ENCODE peak calls at places on chromosomes 3 and 15, in four cellular contexts. J is stimulated activated CD4-positive, alpha-beta T cell treated with anti-CD3 and anti-CD28 coated beads, Interleukin-12 subunit alpha, Interleukin-12 subunit beta, amount 100 ng/mL, for 4 hours; A is activated T-helper 1 cell treated with anti-CD3 and anti-CD28 coated beads, Interleukin-2, amount 50 U/mL, for 16 hours; Z is upper lobe of right lung. F is an unnamed sample.
A peak's percentile ranks its signal among the peaks of the same experiment; 100 is the strongest.

GRCh38 chr3:52349131-52349530 is 33.0 kb downstream of the DNAH1 start:
- DNase-seq in J (no peak), A (no peak), Z (no peak), F (no peak)

GRCh38 chr3:175879417-175879816 is 1020.3 kb downstream of the NAALADL2 start:
- DNase-seq in J (no peak), A (no peak), Z (no peak), F (no peak)

GRCh38 chr3:108124337-108125150 is 33.7 kb upstream of the CD47 start:
- DNase-seq in J (peak; percentile 58), A (no peak), Z (no peak), F (no peak)

GRCh38 chr15:70976856-70977255 is 84.2 kb downstream of the LRRC49 start:
- DNase-seq in J (no peak), A (no peak), Z (no peak), F (no peak)

GRCh38 chr15:29043731-29044485 is 158.1 kb downstream of the APBA2 start:
- DNase-seq in J (no peak), A (no peak), Z (no peak), F (no peak)

GRCh38 chr3:134009345-134010000 is 20.3 kb downstream of the SLCO2A1 start:
- DNase-seq in J (no peak), A (no peak), Z (no peak), F (no peak)

GRCh38 chr3:142925140-142925539 is 36.3 kb upstream of the PCOLCE2 start:
- DNase-seq in J (no peak), A (no peak), Z (no peak), F (no peak)

GRCh38 chr3:151008699-151009098 is 36.2 kb upstream of the CLRN1 start:
- DNase-seq in J (no peak), A (no peak), Z (no peak), F (no peak)

GRCh38 chr3:21942328-21942727 is 191.3 kb upstream of the ZNF385D start:
- DNase-seq in J (no peak), A (no peak), Z (no peak), F (no peak)

GRCh38 chr15:69755571-69756310 is 303.1 kb downstream of the RPLP1 start:
- DNase-seq in J (peak; percentile 70), A (peak; percentile 53), Z (no peak), F (no peak)

GRCh38 chr3:30477149-30477921 is 129.1 kb upstream of the TGFBR2 start:
- DNase-seq in J (no peak), A (no peak), Z (no peak), F (no peak)

GRCh38 chr3:136957751-136958288 is at the start of gene IL20RB:
- DNase-seq in J (no peak), A (no peak), Z (no peak), F (peak; percentile 81)

GRCh38 chr15:98433302-98433701 is 215.0 kb upstream of the IGF1R start:
- DNase-seq in J (no peak), A (no peak), Z (no peak), F (no peak)

GRCh38 chr15:31483924-31484368 is 157.3 kb downstream of the KLF13 start:
- DNase-seq in J (peak; percentile 22), A (no peak), Z (peak; percentile 35), F (no peak)

GRCh38 chr3:138124689-138125420 is 7.3 kb downstream of the A4GNT start:
- DNase-seq in J (no peak), A (no peak), Z (peak; percentile 68), F (no peak)

GRCh38 chr15:48696627-48697312 is 51.3 kb upstream of the FBN1 start:
- DNase-seq in J (no peak), A (no peak), Z (no peak), F (no peak)

GRCh38 chr15:26197719-26198118 is 334.6 kb upstream of the ATP10A start:
- DNase-seq in J (no peak), A (no peak), Z (no peak), F (no peak)

GRCh38 chr15:23690450-23690852 is 3.3 kb upstream of the NDN start:
- DNase-seq in J (no peak), A (no peak), Z (peak; percentile 74), F (no peak)

GRCh38 chr3:17798000-17798399 is 55.6 kb upstream of the TBC1D5 start:
- DNase-seq in J (no peak), A (no peak), Z (no peak), F (no peak)

GRCh38 chr15:38721549-38721948 is 156.9 kb upstream of the RASGRP1 start:
- DNase-seq in J (no peak), A (no peak), Z (no peak), F (no peak)

GRCh38 chr15:72599855-72600464 is 54.5 kb upstream of the GOLGA6B start:
- DNase-seq in J (no peak), A (no peak), Z (no peak), F (no peak)

GRCh38 chr15:21260966-21261395 is 179.3 kb downstream of the POTEB3 start:
- DNase-seq in J (no peak), A (peak; percentile 4), Z (peak; percentile 70), F (peak; percentile 77)

GRCh38 chr3:109005443-109005842 is 51.8 kb upstream of the GUCA1C start:
- DNase-seq in J (no peak), A (no peak), Z (no peak), F (no peak)

GRCh38 chr3:139414608-139415224 is 25.3 kb upstream of the COPB2 start:
- DNase-seq in J (no peak), A (no peak), Z (no peak), F (no peak)

GRCh38 chr3:40583691-40584090 is 58.9 kb downstream of the ZNF621 start:
- DNase-seq in J (no peak), A (no peak), Z (no peak), F (no peak)

GRCh38 chr3:177196473-177197040 is 725 bp downstream of the TBL1XR1 start:
- DNase-seq in J (peak; percentile 23), A (peak; percentile 27), Z (peak; percentile 67), F (no peak)

GRCh38 chr15:75170711-75171341 is 30.9 kb upstream of the C15orf39 start:
- DNase-seq in J (no peak), A (no peak), Z (peak; percentile 42), F (no peak)

GRCh38 chr15:43511012-43511885 is 6.2 kb upstream of the MAP1A start:
- DNase-seq in J (no peak), A (no peak), Z (no peak), F (no peak)

GRCh38 chr3:15973930-15974329 is 176.2 kb upstream of the ANKRD28 start:
- DNase-seq in J (no peak), A (no peak), Z (no peak), F (no peak)

GRCh38 chr3:179731544-179731943 is 78.7 kb downstream of the USP13 start:
- DNase-seq in J (no peak), A (no peak), Z (peak; percentile 92), F (no peak)